ENCODE peak calls at places on chromosomes 16 and 17, in four cellular contexts. One of them, this sample, is unnamed.

GRCh38 chr17:19546289-19547065 is 12.8 kb downstream of the SLC47A1 start:
- DNase-seq in HepG2: no peak
- DNase-seq in GM12878: no peak
- DNase-seq in K562: no peak
- DNase-seq in this sample: no peak

GRCh38 chr16:30065943-30066881 is 652 bp downstream of the ALDOA start:
- DNase-seq in HepG2: no peak
- DNase-seq in GM12878: no peak
- DNase-seq in K562: peak
- DNase-seq in this sample: no peak

GRCh38 chr16:75288596-75289120 is 37.2 kb upstream of the BCAR1 start:
- DNase-seq in HepG2: no peak
- DNase-seq in GM12878: peak
- DNase-seq in K562: no peak
- DNase-seq in this sample: no peak

GRCh38 chr17:850828-851759 is 68.9 kb downstream of the MRM3 start:
- DNase-seq in HepG2: no peak
- DNase-seq in GM12878: no peak
- DNase-seq in K562: no peak
- DNase-seq in this sample: no peak

GRCh38 chr16:28279006-28279405 is 13.3 kb upstream of the SBK1 start:
- DNase-seq in HepG2: no peak
- DNase-seq in GM12878: no peak
- DNase-seq in K562: no peak
- DNase-seq in this sample: no peak

GRCh38 chr16:88905563-88905962 is 39.1 kb upstream of the PABPN1L start:
- DNase-seq in HepG2: no peak
- DNase-seq in GM12878: no peak
- DNase-seq in K562: peak
- DNase-seq in this sample: peak

GRCh38 chr16:29830774-29831173 is 10.5 kb downstream of the MVP start:
- DNase-seq in HepG2: no peak
- DNase-seq in GM12878: no peak
- DNase-seq in K562: no peak
- DNase-seq in this sample: no peak

GRCh38 chr16:67562526-67562917 is at the start of gene CTCF:
- DNase-seq in HepG2: peak
- DNase-seq in GM12878: no peak
- DNase-seq in K562: peak
- DNase-seq in this sample: peak

GRCh38 chr17:72984145-72984924 is 108.2 kb downstream of the SLC39A11 start:
- DNase-seq in HepG2: no peak
- DNase-seq in GM12878: no peak
- DNase-seq in K562: no peak
- DNase-seq in this sample: no peak

GRCh38 chr16:11310997-11311561 is 29.9 kb upstream of the PRM1 start:
- DNase-seq in HepG2: no peak
- DNase-seq in GM12878: peak
- DNase-seq in K562: no peak
- DNase-seq in this sample: no peak

GRCh38 chr17:75155191-75155601 is 884 bp upstream of the JPT1 start:
- DNase-seq in HepG2: no peak
- DNase-seq in GM12878: no peak
- DNase-seq in K562: no peak
- DNase-seq in this sample: no peak

GRCh38 chr17:20307325-20307910 is 159.9 kb downstream of the LGALS9B start:
- DNase-seq in HepG2: no peak
- DNase-seq in GM12878: no peak
- DNase-seq in K562: no peak
- DNase-seq in this sample: no peak

GRCh38 chr17:13560935-13561334 is 40.8 kb downstream of the HS3ST3A1 start:
- DNase-seq in HepG2: no peak
- DNase-seq in GM12878: no peak
- DNase-seq in K562: no peak
- DNase-seq in this sample: no peak

GRCh38 chr17:61335105-61335844 is 64.4 kb upstream of the TBX2 start:
- DNase-seq in HepG2: peak
- DNase-seq in GM12878: no peak
- DNase-seq in K562: no peak
- DNase-seq in this sample: peak

GRCh38 chr16:65667013-65667578 is 545.2 kb upstream of the CDH11 start:
- DNase-seq in HepG2: peak
- DNase-seq in GM12878: no peak
- DNase-seq in K562: peak
- DNase-seq in this sample: no peak

GRCh38 chr17:66691644-66692500 is 143.0 kb upstream of the CACNG5 start:
- DNase-seq in HepG2: no peak
- DNase-seq in GM12878: no peak
- DNase-seq in K562: no peak
- DNase-seq in this sample: peak
- TF ChIP-seq EP300 in HepG2: no peak
- TF ChIP-seq EP300 in GM12878: no peak
- TF ChIP-seq EP300 in K562: no peak
- TF ChIP-seq EP300 in this sample: peak

DNA sequence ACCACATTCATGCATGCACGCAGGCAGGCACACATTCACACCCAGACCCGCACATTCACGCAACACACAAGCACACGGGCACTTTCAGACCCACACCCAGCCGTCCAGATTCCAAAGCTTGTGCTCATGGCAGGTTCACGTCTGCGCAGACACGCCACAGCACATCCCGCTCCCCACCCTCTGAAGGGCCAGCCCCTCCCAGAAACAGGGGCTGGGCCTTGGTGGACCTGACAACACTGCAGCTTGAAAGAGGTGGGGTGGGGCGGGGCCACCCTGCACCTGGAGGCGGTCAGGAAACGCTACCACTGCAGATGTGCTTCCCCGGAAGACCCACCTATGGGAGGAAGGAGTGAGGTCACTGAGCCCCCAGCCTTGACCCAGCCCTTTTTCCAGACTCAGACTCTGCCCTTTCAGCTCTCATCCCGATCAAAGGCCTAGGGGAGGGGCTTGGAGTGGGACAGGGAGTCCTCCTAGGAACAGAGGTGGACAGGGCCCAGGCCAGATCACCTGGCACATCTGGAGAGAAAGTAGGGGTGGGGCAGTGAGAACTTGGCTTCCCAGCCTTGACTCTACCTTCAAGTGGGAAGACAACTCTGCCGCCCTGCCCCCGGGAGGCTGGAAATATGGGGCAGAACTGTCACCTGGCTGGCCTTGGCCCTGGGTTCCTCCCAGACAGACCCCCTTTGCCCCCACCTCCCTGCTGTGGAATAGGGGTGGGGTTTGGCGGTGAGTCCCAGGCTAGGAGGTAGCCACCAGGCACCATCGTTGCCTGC is 11.0 kb downstream of the P3H4 start:
- DNase-seq in HepG2: peak
- DNase-seq in GM12878: no peak
- DNase-seq in K562: peak
- DNase-seq in this sample: peak
- TF ChIP-seq ESRRA in HepG2: no peak
- TF ChIP-seq ESRRA in GM12878: no peak
- TF ChIP-seq ESRRA in K562: no peak
- TF ChIP-seq ESRRA in this sample: no peak

GRCh38 chr17:74119960-74120359 is 83.5 kb upstream of the RPL38 start:
- DNase-seq in HepG2: no peak
- DNase-seq in GM12878: no peak
- DNase-seq in K562: no peak
- DNase-seq in this sample: no peak
- TF ChIP-seq EP300 in HepG2: no peak
- TF ChIP-seq EP300 in GM12878: no peak
- TF ChIP-seq EP300 in K562: no peak
- TF ChIP-seq EP300 in this sample: no peak

GRCh38 chr17:49582055-49582703 is 6.5 kb downstream of the NXPH3 start:
- DNase-seq in HepG2: no peak
- DNase-seq in GM12878: no peak
- DNase-seq in K562: no peak
- DNase-seq in this sample: no peak

GRCh38 chr17:49583889-49584288 is 8.2 kb downstream of the NXPH3 start:
- DNase-seq in HepG2: no peak
- DNase-seq in GM12878: no peak
- DNase-seq in K562: no peak
- DNase-seq in this sample: no peak

GRCh38 chr17:49583226-49583625 is 7.6 kb downstream of the NXPH3 start:
- DNase-seq in HepG2: no peak
- DNase-seq in GM12878: no peak
- DNase-seq in K562: no peak
- DNase-seq in this sample: no peak

GRCh38 chr17:49581645-49581992 is 5.9 kb downstream of the NXPH3 start:
- DNase-seq in HepG2: no peak
- DNase-seq in GM12878: no peak
- DNase-seq in K562: no peak
- DNase-seq in this sample: no peak

GRCh38 chr17:49582789-49583188 is 7.1 kb downstream of the NXPH3 start:
- DNase-seq in HepG2: no peak
- DNase-seq in GM12878: no peak
- DNase-seq in K562: no peak
- DNase-seq in this sample: no peak
- TF ChIP-seq ESRRA in HepG2: no peak
- TF ChIP-seq ESRRA in GM12878: no peak
- TF ChIP-seq ESRRA in K562: no peak
- TF ChIP-seq ESRRA in this sample: no peak

DNA sequence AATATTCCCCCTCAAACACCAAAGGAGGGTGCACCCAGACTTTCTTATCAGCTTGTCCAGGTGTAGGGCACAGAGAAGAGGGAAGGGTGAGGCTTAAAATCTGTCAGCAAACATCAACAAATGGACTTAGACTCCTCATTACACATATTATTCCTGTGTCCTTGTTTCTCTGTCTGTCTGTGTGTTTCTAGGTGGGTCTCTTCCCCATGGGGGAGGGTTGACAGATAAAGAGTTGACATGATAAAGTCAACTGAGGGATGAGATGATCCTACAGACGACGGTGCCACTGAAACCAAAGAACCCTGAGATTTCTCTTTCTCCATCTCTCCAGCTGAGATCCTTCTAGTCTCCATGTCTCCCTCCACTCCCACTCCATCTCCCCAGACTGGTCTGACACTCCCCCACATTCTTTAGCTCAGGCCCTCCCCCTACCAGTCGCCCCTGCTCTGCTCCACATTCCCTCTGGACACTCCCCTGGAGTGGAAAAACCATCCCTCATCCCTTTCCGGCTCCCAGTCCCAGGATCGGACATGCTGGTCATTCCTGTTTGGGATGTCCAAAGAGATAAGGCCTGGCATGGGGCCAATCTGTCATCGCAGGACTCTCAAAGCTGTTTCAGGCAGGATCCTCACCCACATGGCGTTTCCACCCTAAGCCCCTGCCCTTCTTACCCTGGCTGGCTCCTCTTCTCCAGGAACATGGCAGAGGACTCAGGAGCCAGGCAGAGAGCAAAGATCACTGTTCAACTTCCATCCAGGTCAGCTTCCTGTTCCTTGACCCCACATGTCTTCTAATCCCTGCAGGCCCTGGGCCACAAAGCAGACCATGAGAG is 2.9 kb upstream of the ITGA3 start:
- DNase-seq in HepG2: peak
- DNase-seq in GM12878: no peak
- DNase-seq in K562: no peak
- DNase-seq in this sample: peak
- TF ChIP-seq EP300 in HepG2: no peak
- TF ChIP-seq EP300 in GM12878: no peak
- TF ChIP-seq EP300 in K562: no peak
- TF ChIP-seq EP300 in this sample: no peak

DNA sequence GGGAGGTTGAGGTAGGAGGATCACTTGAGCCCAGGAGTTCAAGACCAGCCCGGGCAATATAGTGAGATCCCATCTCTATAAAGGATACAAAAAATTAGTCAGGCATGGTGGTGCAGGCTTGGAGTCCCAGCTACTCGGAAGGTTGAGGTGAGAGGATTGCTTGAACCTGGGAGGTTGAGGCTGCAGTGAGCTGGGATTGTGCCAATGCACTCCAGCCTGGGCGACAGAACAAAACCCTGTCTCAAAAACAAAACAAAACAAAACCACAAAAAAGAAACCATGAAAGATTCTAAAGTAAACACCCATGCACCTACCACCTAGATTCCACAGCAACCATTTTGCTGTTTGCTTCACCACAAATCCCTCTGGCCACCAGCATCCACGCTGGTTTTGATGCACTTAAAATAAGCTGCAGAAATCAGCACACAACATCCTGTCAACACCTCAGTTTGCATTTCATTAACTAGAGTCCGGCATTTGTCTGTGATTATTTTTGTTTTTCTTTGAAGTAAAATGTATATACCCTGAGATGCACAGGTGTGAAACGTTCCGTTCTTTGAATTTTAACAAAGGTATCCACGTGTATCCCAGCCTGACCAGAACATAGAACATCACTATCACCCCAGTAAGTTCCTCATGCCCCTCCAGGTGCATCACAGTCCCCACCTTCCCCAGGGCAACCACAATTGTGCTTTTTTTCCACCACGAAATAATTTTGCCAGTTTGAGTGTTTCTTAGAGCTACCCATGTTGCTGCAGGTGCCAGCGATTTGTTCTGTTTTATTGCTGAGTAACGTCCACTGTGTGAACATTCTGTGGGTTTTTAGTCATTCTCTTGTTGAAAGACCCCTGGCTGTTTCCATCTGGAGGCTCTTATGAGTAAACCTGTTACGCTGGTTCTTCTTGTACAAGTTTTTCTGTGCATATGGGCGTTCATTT is 191.5 kb downstream of the SEC14L1 start:
- DNase-seq in HepG2: no peak
- DNase-seq in GM12878: no peak
- DNase-seq in K562: no peak
- DNase-seq in this sample: no peak
- TF ChIP-seq ESRRA in HepG2: no peak
- TF ChIP-seq ESRRA in GM12878: no peak
- TF ChIP-seq ESRRA in K562: no peak
- TF ChIP-seq ESRRA in this sample: no peak

This sample was measured in A549.